ENCODE peak calls at places on chromosomes 3 and 15, in seven cellular contexts. Z is progenitor cell of endocrine pancreas, C is glutamatergic neuron, M is GM10248, F is fibroblast of lung, O is left ventricle myocardium inferior, H is upper lobe of right lung. L is an unnamed sample.

GRCh38 chr15:75650908-75651809 is 3.4 kb downstream of the SNX33 start:
- DNase-seq in Z (no peak), C (no peak), M (no peak), F (peak), O (peak), H (no peak), L (peak)

GRCh38 chr3:127454051-127454450 is 136.5 kb downstream of the TPRA1 start:
- DNase-seq in Z (no peak), C (peak), M (no peak), F (no peak), O (no peak), H (peak), L (no peak)

GRCh38 chr15:82856397-82857170 is 47.2 kb downstream of the WHAMM start:
- DNase-seq in Z (no peak), C (no peak), M (no peak), F (no peak), O (no peak), H (no peak), L (no peak)

GRCh38 chr3:47989981-47990440 is 26.2 kb downstream of the MAP4 start:
- DNase-seq in Z (peak), C (peak), M (peak), F (peak), O (peak), H (no peak), L (peak)

GRCh38 chr3:52730681-52731080 is 24.8 kb downstream of the SPCS1 start:
- DNase-seq in Z (no peak), C (no peak), M (no peak), F (peak), O (no peak), H (no peak), L (no peak)

GRCh38 chr3:105862217-105862616 is 6.6 kb downstream of the CBLB start:
- DNase-seq in Z (no peak), C (no peak), M (peak), F (no peak), O (no peak), H (no peak), L (no peak)

GRCh38 chr3:184110316-184110725 is 13.5 kb downstream of the HTR3E start:
- DNase-seq in Z (no peak), C (no peak), M (no peak), F (peak), O (no peak), H (no peak), L (peak)

GRCh38 chr3:41997702-41998551 is 36.0 kb upstream of the ULK4 start:
- DNase-seq in Z (no peak), C (no peak), M (no peak), F (peak), O (no peak), H (no peak), L (peak)

GRCh38 chr3:194817592-194818325 is 132.1 kb downstream of the FAM43A start:
- DNase-seq in Z (no peak), C (no peak), M (no peak), F (no peak), O (no peak), H (peak), L (no peak)

GRCh38 chr15:90087454-90088154 is 14.7 kb downstream of the IDH2 start:
- DNase-seq in Z (no peak), C (no peak), M (no peak), F (peak), O (no peak), H (no peak), L (peak)

GRCh38 chr3:42120866-42121265 is 29.7 kb downstream of the TRAK1 start:
- DNase-seq in Z (no peak), C (no peak), M (no peak), F (no peak), O (no peak), H (no peak), L (no peak)

GRCh38 chr3:157176108-157176507 is 16.2 kb upstream of the CCNL1 start:
- DNase-seq in Z (no peak), C (no peak), M (no peak), F (peak), O (no peak), H (no peak), L (peak)

GRCh38 chr15:100383302-100384107 is 41.7 kb upstream of the ADAMTS17 start:
- DNase-seq in Z (no peak), C (no peak), M (no peak), F (peak), O (no peak), H (no peak), L (peak)

GRCh38 chr3:35654471-35654870 is 15.1 kb downstream of the ARPP21 start:
- DNase-seq in Z (no peak), C (no peak), M (no peak), F (no peak), O (no peak), H (no peak), L (no peak)

GRCh38 chr3:101340591-101340990 is 20.2 kb upstream of the IMPG2 start:
- DNase-seq in Z (no peak), C (no peak), M (no peak), F (no peak), O (no peak), H (no peak), L (peak)

GRCh38 chr3:194304186-194304917 is 46.8 kb downstream of the CPN2 start:
- DNase-seq in Z (no peak), C (no peak), M (no peak), F (no peak), O (no peak), H (peak), L (no peak)

GRCh38 chr3:50345008-50345407 is 524 bp downstream of the ZMYND10 start:
- DNase-seq in Z (no peak), C (no peak), M (no peak), F (no peak), O (no peak), H (no peak), L (no peak)

GRCh38 chr3:118955914-118956556 is 78.6 kb downstream of the IGSF11 start:
- DNase-seq in Z (no peak), C (no peak), M (no peak), F (no peak), O (no peak), H (no peak), L (no peak)

GRCh38 chr15:51054535-51054934 is 40.2 kb downstream of the TNFAIP8L3 start:
- DNase-seq in Z (no peak), C (no peak), M (no peak), F (no peak), O (no peak), H (no peak), L (no peak)

GRCh38 chr3:150291515-150291914 is 116.6 kb upstream of the TSC22D2 start:
- DNase-seq in Z (no peak), C (no peak), M (no peak), F (no peak), O (no peak), H (no peak), L (no peak)

DNA sequence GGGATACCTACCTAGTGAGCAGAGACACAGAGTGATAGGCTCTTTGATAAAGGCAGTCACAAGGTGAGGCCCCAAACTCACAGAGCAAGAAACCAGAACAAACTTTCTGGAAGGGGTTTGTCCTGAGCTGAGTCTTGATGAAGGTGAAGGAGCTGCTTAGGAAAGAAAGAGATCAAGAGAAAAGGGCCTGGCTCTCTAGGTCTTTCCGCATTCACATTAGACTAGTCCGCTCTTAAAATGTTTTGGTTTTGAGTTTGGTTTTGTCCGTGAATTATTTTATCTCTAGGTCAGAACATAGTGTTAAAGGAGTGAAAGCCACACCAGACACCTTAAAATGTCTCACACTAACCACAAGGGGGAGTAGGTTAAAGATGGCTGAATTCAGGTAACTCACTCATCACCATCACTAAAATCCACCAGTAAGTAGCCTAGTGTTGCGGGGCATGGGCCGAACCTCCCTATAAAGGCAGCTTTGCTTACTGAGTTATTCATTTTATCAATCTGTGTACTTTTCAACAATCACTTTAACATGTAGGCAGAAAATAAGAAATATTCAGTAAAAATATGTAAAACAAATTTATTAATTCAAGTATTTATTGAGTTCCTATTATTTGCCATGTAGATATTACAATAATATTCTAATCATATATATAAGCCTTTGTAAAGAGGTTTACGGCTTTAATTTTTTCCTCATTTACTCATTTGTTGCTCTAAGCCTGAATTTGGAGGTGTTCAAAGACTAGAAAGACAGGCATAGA is 121.5 kb upstream of the TSC22D2 start:
- DNase-seq in Z (no peak), C (no peak), M (peak), F (peak), O (no peak), H (no peak), L (peak)
- TF ChIP-seq CTCF in Z (peak), C (peak), M (peak), F (peak), O (peak), H (peak), L (peak)

DNA sequence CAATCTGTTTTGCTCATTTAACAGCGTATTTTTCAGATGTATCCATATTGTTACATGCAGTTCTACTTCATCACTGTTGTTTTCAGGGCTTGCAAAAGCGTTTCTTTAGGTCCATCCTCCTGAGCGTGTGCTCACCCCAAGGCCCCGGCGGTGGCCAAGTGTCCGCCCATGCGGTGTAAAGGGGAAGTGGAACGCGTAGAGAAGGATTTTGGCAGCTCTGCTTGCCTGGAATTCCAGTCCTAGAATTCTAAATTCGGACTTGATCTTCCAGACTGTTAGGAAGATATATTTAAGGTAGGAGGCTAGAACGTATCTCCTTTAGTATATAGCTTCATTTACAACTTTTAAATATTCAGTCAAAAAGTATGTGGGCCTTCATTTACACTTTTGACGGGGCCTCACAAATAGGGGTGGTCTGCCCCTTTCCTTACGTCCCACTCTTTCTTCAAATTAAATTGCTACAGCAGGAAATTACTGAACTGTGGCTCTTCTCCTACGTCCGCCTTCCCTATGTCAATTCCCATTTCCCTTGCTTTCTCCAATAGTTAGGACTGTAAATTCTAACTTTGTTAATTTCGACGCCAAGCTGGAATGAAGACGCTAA is 609 bp upstream of the TBC1D23 start:
- DNase-seq in Z (peak), C (peak), M (no peak), F (peak), O (peak), H (peak), L (peak)
- TF ChIP-seq CTCF in Z (peak), C (no peak), M (no peak), F (peak), O (peak), H (peak), L (peak)

GRCh38 chr3:188792788-188793187 is 379.0 kb upstream of the TPRG1 start:
- DNase-seq in Z (no peak), C (peak), M (no peak), F (peak), O (peak), H (peak), L (no peak)
- TF ChIP-seq CTCF in Z (peak), C (no peak), M (no peak), F (no peak), O (peak), H (peak), L (peak)

GRCh38 chr3:152183473-152183872 is 85.3 kb upstream of the MBNL1 start:
- DNase-seq in Z (peak), C (peak), M (peak), F (peak), O (peak), H (no peak), L (peak)
- TF ChIP-seq CTCF in Z (peak), C (peak), M (peak), F (peak), O (peak), H (peak), L (peak)

GRCh38 chr3:107453504-107453903 is 69.3 kb upstream of the BBX start:
- DNase-seq in Z (no peak), C (no peak), M (no peak), F (no peak), O (no peak), H (no peak), L (no peak)

GRCh38 chr3:107452436-107452835 is 70.3 kb upstream of the BBX start:
- DNase-seq in Z (no peak), C (no peak), M (no peak), F (peak), O (no peak), H (no peak), L (peak)

GRCh38 chr3:107458871-107459270 is 63.9 kb upstream of the BBX start:
- DNase-seq in Z (no peak), C (no peak), M (no peak), F (peak), O (no peak), H (no peak), L (peak)

GRCh38 chr3:107455621-107456020 is 67.1 kb upstream of the BBX start:
- DNase-seq in Z (no peak), C (no peak), M (no peak), F (no peak), O (no peak), H (no peak), L (no peak)

DNA sequence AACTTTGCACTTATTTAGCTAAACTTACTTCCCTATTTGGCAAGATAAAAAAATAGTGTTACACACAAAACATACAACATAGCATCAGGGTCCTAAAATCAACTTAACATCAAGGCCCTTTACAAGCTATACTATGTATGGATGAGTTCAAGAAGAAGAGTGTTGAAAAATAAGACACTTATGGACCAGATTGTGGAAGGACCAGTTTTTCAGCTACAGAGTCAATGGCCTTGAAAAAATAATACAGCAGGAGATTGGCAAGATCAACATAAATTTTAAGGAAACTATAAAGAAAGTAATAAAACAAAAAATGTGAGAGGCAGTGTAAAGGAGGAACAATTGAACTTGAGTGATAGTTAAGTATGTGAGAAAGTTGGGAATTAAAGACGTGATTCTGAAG is 66.3 kb upstream of the BBX start:
- DNase-seq in Z (no peak), C (no peak), M (no peak), F (no peak), O (no peak), H (no peak), L (no peak)
- TF ChIP-seq CTCF in Z (no peak), C (no peak), M (no peak), F (no peak), O (no peak), H (no peak), L (no peak)

DNA sequence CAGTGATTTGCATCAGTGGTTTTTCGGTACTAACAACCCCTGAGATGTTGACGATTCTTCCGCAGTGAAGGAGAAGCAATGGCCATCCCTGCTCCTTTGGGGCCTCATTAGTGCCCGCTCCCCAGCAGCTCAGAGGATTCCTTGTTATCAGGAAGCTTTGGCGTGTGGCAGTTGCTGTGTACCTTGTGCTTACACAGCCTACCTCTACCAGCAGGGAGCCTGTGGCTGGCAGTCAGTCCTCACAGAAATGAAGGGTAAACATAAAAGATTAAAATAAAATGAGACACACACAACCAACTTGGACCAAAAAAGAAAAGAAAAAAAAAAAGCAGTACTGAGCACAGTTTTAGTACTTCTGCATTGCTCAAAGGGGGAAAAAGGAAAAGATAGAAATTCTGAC is 55.2 kb downstream of the CNTN3 start:
- DNase-seq in Z (no peak), C (no peak), M (no peak), F (no peak), O (no peak), H (no peak), L (no peak)
- TF ChIP-seq CTCF in Z (no peak), C (no peak), M (no peak), F (no peak), O (no peak), H (no peak), L (no peak)

GRCh38 chr15:59751552-59752413 is 62.7 kb upstream of the BNIP2 start:
- DNase-seq in Z (no peak), C (no peak), M (no peak), F (peak), O (no peak), H (no peak), L (peak)
- TF ChIP-seq CTCF in Z (peak), C (peak), M (no peak), F (no peak), O (peak), H (peak), L (peak)

L was measured in fibroblast of mammary gland.